ENCODE peak calls at places on chromosomes 2 and 18, in ten cellular contexts. One of them, this sample, is unnamed.

GRCh38 chr2:195663007-195663406 is 6.0 kb downstream of the SLC39A10 start:
- DNase-seq in small intestine: no peak
- DNase-seq in GM23338: no peak
- DNase-seq in Peyer's patch: no peak
- DNase-seq in transverse colon: no peak
- DNase-seq in psoas muscle: no peak
- DNase-seq in CD8-positive, alpha-beta T cell: no peak
- DNase-seq in left lung: no peak
- DNase-seq in cardiac muscle cell: no peak
- DNase-seq in Panc1: no peak
- DNase-seq in this sample: no peak

GRCh38 chr2:66538291-66538690 is 103.4 kb downstream of the MEIS1 start:
- DNase-seq in small intestine: no peak
- DNase-seq in GM23338: no peak
- DNase-seq in Peyer's patch: no peak
- DNase-seq in transverse colon: no peak
- DNase-seq in psoas muscle: no peak
- DNase-seq in CD8-positive, alpha-beta T cell: no peak
- DNase-seq in left lung: no peak
- DNase-seq in cardiac muscle cell: no peak
- DNase-seq in Panc1: no peak
- DNase-seq in this sample: no peak

GRCh38 chr2:136248242-136248641 is 130.3 kb upstream of the CXCR4 start:
- DNase-seq in small intestine: no peak
- DNase-seq in GM23338: no peak
- DNase-seq in Peyer's patch: no peak
- DNase-seq in transverse colon: no peak
- DNase-seq in psoas muscle: no peak
- DNase-seq in CD8-positive, alpha-beta T cell: no peak
- DNase-seq in left lung: no peak
- DNase-seq in cardiac muscle cell: peak; percentile 81
- DNase-seq in Panc1: no peak
- DNase-seq in this sample: no peak

GRCh38 chr2:136310005-136310495 is 192.1 kb upstream of the CXCR4 start:
- DNase-seq in small intestine: no peak
- DNase-seq in GM23338: no peak
- DNase-seq in Peyer's patch: no peak
- DNase-seq in transverse colon: no peak
- DNase-seq in psoas muscle: no peak
- DNase-seq in CD8-positive, alpha-beta T cell: no peak
- DNase-seq in left lung: no peak
- DNase-seq in cardiac muscle cell: no peak
- DNase-seq in Panc1: no peak
- DNase-seq in this sample: no peak

GRCh38 chr2:218458598-218458997 is 39.7 kb downstream of the VIL1 start:
- DNase-seq in small intestine: no peak
- DNase-seq in GM23338: no peak
- DNase-seq in Peyer's patch: no peak
- DNase-seq in transverse colon: no peak
- DNase-seq in psoas muscle: no peak
- DNase-seq in CD8-positive, alpha-beta T cell: no peak
- DNase-seq in left lung: no peak
- DNase-seq in cardiac muscle cell: no peak
- DNase-seq in Panc1: no peak
- DNase-seq in this sample: no peak

GRCh38 chr2:3094318-3094717 is 283.3 kb downstream of the EIPR1 start:
- DNase-seq in small intestine: no peak
- DNase-seq in GM23338: no peak
- DNase-seq in Peyer's patch: no peak
- DNase-seq in transverse colon: no peak
- DNase-seq in psoas muscle: no peak
- DNase-seq in CD8-positive, alpha-beta T cell: no peak
- DNase-seq in left lung: no peak
- DNase-seq in cardiac muscle cell: no peak
- DNase-seq in Panc1: no peak
- DNase-seq in this sample: no peak

GRCh38 chr2:102839668-102840388 is 78.0 kb downstream of the TMEM182 start:
- DNase-seq in small intestine: peak; percentile 27
- DNase-seq in GM23338: peak; percentile 89
- DNase-seq in Peyer's patch: peak; percentile 49
- DNase-seq in transverse colon: no peak
- DNase-seq in psoas muscle: no peak
- DNase-seq in CD8-positive, alpha-beta T cell: no peak
- DNase-seq in left lung: no peak
- DNase-seq in cardiac muscle cell: peak; percentile 53
- DNase-seq in Panc1: peak; percentile 25
- DNase-seq in this sample: no peak

GRCh38 chr2:11652555-11652954 is 17.4 kb downstream of the NTSR2 start:
- DNase-seq in small intestine: no peak
- DNase-seq in GM23338: no peak
- DNase-seq in Peyer's patch: no peak
- DNase-seq in transverse colon: no peak
- DNase-seq in psoas muscle: no peak
- DNase-seq in CD8-positive, alpha-beta T cell: no peak
- DNase-seq in left lung: no peak
- DNase-seq in cardiac muscle cell: no peak
- DNase-seq in Panc1: no peak
- DNase-seq in this sample: no peak

GRCh38 chr2:230868947-230869690 is 4.4 kb downstream of the ITM2C start:
- DNase-seq in small intestine: no peak
- DNase-seq in GM23338: peak; percentile 59
- DNase-seq in Peyer's patch: peak; percentile 38
- DNase-seq in transverse colon: no peak
- DNase-seq in psoas muscle: no peak
- DNase-seq in CD8-positive, alpha-beta T cell: no peak
- DNase-seq in left lung: peak; percentile 43
- DNase-seq in cardiac muscle cell: peak; percentile 39
- DNase-seq in Panc1: no peak
- DNase-seq in this sample: no peak

GRCh38 chr2:68157002-68157401 is 686 bp upstream of the PNO1 start:
- DNase-seq in small intestine: no peak
- DNase-seq in GM23338: peak; percentile 77
- DNase-seq in Peyer's patch: no peak
- DNase-seq in transverse colon: no peak
- DNase-seq in psoas muscle: no peak
- DNase-seq in CD8-positive, alpha-beta T cell: no peak
- DNase-seq in left lung: peak; percentile 83
- DNase-seq in cardiac muscle cell: no peak
- DNase-seq in Panc1: no peak
- DNase-seq in this sample: no peak

GRCh38 chr18:61544178-61544577 is 210.9 kb downstream of the CDH20 start:
- DNase-seq in small intestine: no peak
- DNase-seq in GM23338: no peak
- DNase-seq in Peyer's patch: no peak
- DNase-seq in transverse colon: no peak
- DNase-seq in psoas muscle: no peak
- DNase-seq in CD8-positive, alpha-beta T cell: no peak
- DNase-seq in left lung: no peak
- DNase-seq in cardiac muscle cell: no peak
- DNase-seq in Panc1: no peak
- DNase-seq in this sample: no peak

GRCh38 chr2:34738691-34739090 is 1139.6 kb upstream of the FAM98A start:
- DNase-seq in small intestine: no peak
- DNase-seq in GM23338: peak; percentile 66
- DNase-seq in Peyer's patch: no peak
- DNase-seq in transverse colon: no peak
- DNase-seq in psoas muscle: no peak
- DNase-seq in CD8-positive, alpha-beta T cell: no peak
- DNase-seq in left lung: no peak
- DNase-seq in cardiac muscle cell: no peak
- DNase-seq in Panc1: no peak
- DNase-seq in this sample: no peak

GRCh38 chr2:64273524-64274398 is 129.5 kb upstream of the PELI1 start:
- DNase-seq in small intestine: peak; percentile 89
- DNase-seq in GM23338: no peak
- DNase-seq in Peyer's patch: peak; percentile 86
- DNase-seq in transverse colon: peak; percentile 67
- DNase-seq in psoas muscle: peak; percentile 41
- DNase-seq in CD8-positive, alpha-beta T cell: no peak
- DNase-seq in left lung: no peak
- DNase-seq in cardiac muscle cell: peak; percentile 83
- DNase-seq in Panc1: no peak
- DNase-seq in this sample: peak; percentile 57

GRCh38 chr2:189168876-189169499 is 10.6 kb downstream of the COL5A2 start:
- DNase-seq in small intestine: no peak
- DNase-seq in GM23338: no peak
- DNase-seq in Peyer's patch: no peak
- DNase-seq in transverse colon: no peak
- DNase-seq in psoas muscle: no peak
- DNase-seq in CD8-positive, alpha-beta T cell: no peak
- DNase-seq in left lung: no peak
- DNase-seq in cardiac muscle cell: no peak
- DNase-seq in Panc1: no peak
- DNase-seq in this sample: no peak
- H3K4me1 ChIP-seq in small intestine: no peaks in the 10 kb centered on the region
- H3K4me1 ChIP-seq in GM23338: peaks cover 16% of the 10 kb centered on the region
- H3K4me1 ChIP-seq in Peyer's patch: no peaks in the 10 kb centered on the region
- H3K4me1 ChIP-seq in transverse colon: peaks cover 35% of the 10 kb centered on the region
- H3K4me1 ChIP-seq in psoas muscle: peaks cover 17% of the 10 kb centered on the region
- H3K4me1 ChIP-seq in CD8-positive, alpha-beta T cell: no peaks in the 10 kb centered on the region
- H3K4me1 ChIP-seq in left lung: no peaks in the 10 kb centered on the region
- H3K4me1 ChIP-seq in cardiac muscle cell: peaks cover 24% of the 10 kb centered on the region
- H3K4me1 ChIP-seq in Panc1: peaks cover 70% of the 10 kb centered on the region
- H3K4me1 ChIP-seq in this sample: peaks cover 42% of the 10 kb centered on the region

GRCh38 chr2:141933226-141933625 is 197.6 kb downstream of the LRP1B start:
- DNase-seq in small intestine: no peak
- DNase-seq in GM23338: no peak
- DNase-seq in Peyer's patch: no peak
- DNase-seq in transverse colon: no peak
- DNase-seq in psoas muscle: no peak
- DNase-seq in CD8-positive, alpha-beta T cell: no peak
- DNase-seq in left lung: no peak
- DNase-seq in cardiac muscle cell: no peak
- DNase-seq in Panc1: no peak
- DNase-seq in this sample: no peak
- H3K27ac ChIP-seq in small intestine: no peak overlapping the region
- H3K27ac ChIP-seq in GM23338: no peak overlapping the region
- H3K27ac ChIP-seq in Peyer's patch: no peak overlapping the region
- H3K27ac ChIP-seq in transverse colon: no peak overlapping the region
- H3K27ac ChIP-seq in psoas muscle: no peak overlapping the region
- H3K27ac ChIP-seq in CD8-positive, alpha-beta T cell: no peak overlapping the region
- H3K27ac ChIP-seq in left lung: no peak overlapping the region
- H3K27ac ChIP-seq in cardiac muscle cell: no peak overlapping the region
- H3K27ac ChIP-seq in Panc1: no peak overlapping the region
- H3K27ac ChIP-seq in this sample: no peak overlapping the region

DNA sequence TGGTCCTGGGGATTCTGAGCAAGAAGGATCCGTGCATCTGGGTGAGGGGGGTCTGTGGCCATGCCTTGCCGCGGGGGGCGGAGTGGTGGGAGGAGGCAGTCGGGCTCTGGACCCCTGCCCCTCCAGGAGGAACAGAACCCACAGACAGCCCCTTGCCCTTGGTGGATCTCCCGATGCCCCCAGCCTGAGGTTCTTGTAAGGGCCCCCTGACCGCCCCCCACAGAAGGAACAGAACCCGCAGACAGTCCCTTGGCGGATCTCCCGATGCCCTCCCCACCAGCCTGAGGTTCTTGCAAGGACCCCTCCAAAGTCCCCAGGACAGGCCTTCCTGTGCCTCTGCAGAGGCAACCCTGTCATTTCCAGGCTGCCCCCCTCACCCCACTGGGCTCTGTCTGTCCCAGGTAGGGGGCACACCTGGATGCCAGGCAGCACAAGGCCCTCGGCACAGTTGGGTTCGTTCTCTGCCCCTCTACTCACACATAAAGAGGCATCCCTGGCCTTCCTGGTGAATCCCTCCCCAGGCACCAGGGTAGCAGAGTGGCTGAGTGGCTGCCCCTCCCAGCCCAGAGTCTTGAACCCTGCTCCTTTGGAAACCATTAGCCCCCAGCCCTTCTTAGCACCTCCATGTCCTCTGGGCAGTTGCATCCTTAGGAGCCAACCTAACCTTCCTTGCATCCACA is 1.9 kb downstream of the GPC1 start:
- DNase-seq in small intestine: no peak
- DNase-seq in GM23338: no peak
- DNase-seq in Peyer's patch: no peak
- DNase-seq in transverse colon: no peak
- DNase-seq in psoas muscle: peak; percentile 16
- DNase-seq in CD8-positive, alpha-beta T cell: no peak
- DNase-seq in left lung: peak; percentile 61
- DNase-seq in cardiac muscle cell: no peak
- DNase-seq in Panc1: no peak
- DNase-seq in this sample: no peak
- H3K4me1 ChIP-seq in small intestine: peaks cover 2% of the 10 kb centered on the region
- H3K4me1 ChIP-seq in GM23338: peaks cover 8% of the 10 kb centered on the region
- H3K4me1 ChIP-seq in Peyer's patch: peaks cover 3% of the 10 kb centered on the region
- H3K4me1 ChIP-seq in transverse colon: peaks cover 23% of the 10 kb centered on the region
- H3K4me1 ChIP-seq in psoas muscle: peaks cover 39% of the 10 kb centered on the region
- H3K4me1 ChIP-seq in CD8-positive, alpha-beta T cell: peaks cover 10% of the 10 kb centered on the region
- H3K4me1 ChIP-seq in left lung: peaks cover 25% of the 10 kb centered on the region
- H3K4me1 ChIP-seq in cardiac muscle cell: no peaks in the 10 kb centered on the region
- H3K4me1 ChIP-seq in Panc1: peaks cover 12% of the 10 kb centered on the region
- H3K4me1 ChIP-seq in this sample: peaks cover 37% of the 10 kb centered on the region

DNA sequence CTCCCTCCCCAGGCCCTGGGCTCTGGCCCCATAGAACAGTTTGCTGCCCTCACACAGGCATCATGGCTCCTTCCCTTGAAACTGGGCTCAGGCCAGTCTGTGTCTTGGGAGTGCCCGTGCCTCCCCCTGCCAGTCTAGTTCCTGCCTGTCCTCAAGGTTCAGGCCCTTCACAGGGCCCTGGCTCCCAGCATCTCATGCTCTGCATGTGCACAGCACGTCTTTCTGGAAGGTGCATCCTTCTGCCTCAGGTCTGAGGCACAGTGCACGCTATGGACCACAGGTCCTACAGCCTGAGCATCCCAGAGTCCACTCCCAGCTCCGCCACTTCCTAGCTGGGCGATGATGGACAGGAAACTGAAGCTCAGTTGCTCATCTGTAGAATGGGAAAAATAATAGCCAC is 35.6 kb upstream of the FOSL2 start:
- DNase-seq in small intestine: no peak
- DNase-seq in GM23338: no peak
- DNase-seq in Peyer's patch: no peak
- DNase-seq in transverse colon: no peak
- DNase-seq in psoas muscle: no peak
- DNase-seq in CD8-positive, alpha-beta T cell: no peak
- DNase-seq in left lung: no peak
- DNase-seq in cardiac muscle cell: no peak
- DNase-seq in Panc1: no peak
- DNase-seq in this sample: no peak
- H3K27ac ChIP-seq in small intestine: no peak overlapping the region
- H3K27ac ChIP-seq in GM23338: no peak overlapping the region
- H3K27ac ChIP-seq in Peyer's patch: peak overlapping the region; percentile 82
- H3K27ac ChIP-seq in transverse colon: peak overlapping the region; percentile 76
- H3K27ac ChIP-seq in psoas muscle: peak overlapping the region; percentile 87
- H3K27ac ChIP-seq in CD8-positive, alpha-beta T cell: no peak overlapping the region
- H3K27ac ChIP-seq in left lung: no peak overlapping the region
- H3K27ac ChIP-seq in cardiac muscle cell: peak overlapping the region; percentile 93
- H3K27ac ChIP-seq in Panc1: no peak overlapping the region
- H3K27ac ChIP-seq in this sample: peak overlapping the region; percentile 90

DNA sequence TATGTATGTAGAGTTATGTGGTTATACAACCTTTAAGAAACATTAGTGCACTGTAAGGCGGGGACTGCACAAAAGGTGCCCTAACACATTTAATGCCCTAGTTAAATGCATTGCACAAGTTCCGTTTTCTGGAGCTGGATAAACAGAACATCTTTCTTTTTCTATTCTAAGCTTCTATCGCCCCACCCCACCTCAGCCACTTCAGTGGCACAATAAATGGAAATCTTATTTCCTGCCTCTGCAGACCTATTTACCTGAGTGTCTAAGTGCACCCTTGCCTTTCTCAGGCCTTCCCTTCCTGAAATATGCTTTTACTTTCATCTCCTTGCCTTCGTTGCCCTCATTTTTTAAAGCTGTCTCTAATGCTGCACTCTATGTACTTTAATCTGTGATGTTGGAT is 123.5 kb downstream of the TANC1 start:
- DNase-seq in small intestine: peak; percentile 31
- DNase-seq in GM23338: no peak
- DNase-seq in Peyer's patch: peak; percentile 57
- DNase-seq in transverse colon: peak; percentile 45
- DNase-seq in psoas muscle: no peak
- DNase-seq in CD8-positive, alpha-beta T cell: no peak
- DNase-seq in left lung: no peak
- DNase-seq in cardiac muscle cell: no peak
- DNase-seq in Panc1: no peak
- DNase-seq in this sample: no peak
- H3K4me1 ChIP-seq in small intestine: peaks cover 2% of the 10 kb centered on the region
- H3K4me1 ChIP-seq in GM23338: peaks cover 10% of the 10 kb centered on the region
- H3K4me1 ChIP-seq in Peyer's patch: no peaks in the 10 kb centered on the region
- H3K4me1 ChIP-seq in transverse colon: peaks cover 68% of the 10 kb centered on the region
- H3K4me1 ChIP-seq in psoas muscle: peaks cover 17% of the 10 kb centered on the region
- H3K4me1 ChIP-seq in CD8-positive, alpha-beta T cell: peaks cover 40% of the 10 kb centered on the region
- H3K4me1 ChIP-seq in left lung: peaks cover 75% of the 10 kb centered on the region
- H3K4me1 ChIP-seq in cardiac muscle cell: peaks cover 27% of the 10 kb centered on the region
- H3K4me1 ChIP-seq in Panc1: peaks cover 48% of the 10 kb centered on the region
- H3K4me1 ChIP-seq in this sample: peaks cover 5% of the 10 kb centered on the region